ENCODE peak calls at places on chromosomes 2 and 18, in eight cellular contexts. L is kidney epithelial cell; X is transverse colon; M is brain microvascular endothelial cell; T is CD8-positive, alpha-beta T cell; E is heart left ventricle; O is HCT116; V is left ventricle myocardium inferior. R is an unnamed sample.

GRCh38 chr18:3461704-3462103 is 11.7 kb downstream of the TGIF1 start:
- DNase-seq in L (no peak), X (no peak), M (no peak), T (no peak), E (no peak), O (no peak), V (no peak), R (no peak)

GRCh38 chr18:62348474-62348873 is 23.4 kb downstream of the TNFRSF11A start:
- DNase-seq in L (no peak), X (no peak), M (no peak), T (no peak), E (no peak), O (no peak), V (no peak), R (no peak)

GRCh38 chr2:68046224-68046623 is 16.6 kb downstream of the C1D start:
- DNase-seq in L (no peak), X (no peak), M (no peak), T (no peak), E (no peak), O (no peak), V (no peak), R (no peak)

GRCh38 chr2:28895189-28895893 is 874 bp downstream of the WDR43 start:
- DNase-seq in L (peak; percentile 44), X (peak; percentile 35), M (peak; percentile 13), T (peak; percentile 16), E (peak; percentile 39), O (no peak), V (peak; percentile 27), R (peak; percentile 63)

GRCh38 chr2:227406177-227407031 is 18.7 kb upstream of the SCYGR1 start:
- DNase-seq in L (peak; percentile 89), X (peak; percentile 73), M (peak; percentile 89), T (no peak), E (peak; percentile 67), O (peak; percentile 94), V (peak; percentile 20), R (no peak)

GRCh38 chr2:149744845-149745244 is 157.3 kb upstream of the MMADHC start:
- DNase-seq in L (no peak), X (no peak), M (no peak), T (no peak), E (no peak), O (no peak), V (no peak), R (no peak)

GRCh38 chr2:178796079-178796677 is 11.0 kb downstream of the TTN start:
- DNase-seq in L (no peak), X (no peak), M (no peak), T (no peak), E (no peak), O (peak; percentile 22), V (no peak), R (no peak)

GRCh38 chr2:176110975-176111663 is 4.0 kb downstream of the HOXD11 start:
- DNase-seq in L (no peak), X (peak; percentile 69), M (no peak), T (no peak), E (no peak), O (no peak), V (no peak), R (no peak)

GRCh38 chr2:219502618-219503017 is 3.9 kb downstream of the GMPPA start:
- DNase-seq in L (no peak), X (no peak), M (no peak), T (no peak), E (no peak), O (no peak), V (no peak), R (no peak)

GRCh38 chr2:219500135-219500534 is 1.4 kb downstream of the GMPPA start:
- DNase-seq in L (no peak), X (no peak), M (no peak), T (no peak), E (no peak), O (no peak), V (no peak), R (no peak)

GRCh38 chr2:219501441-219501840 is 2.8 kb downstream of the GMPPA start:
- DNase-seq in L (no peak), X (no peak), M (no peak), T (no peak), E (no peak), O (no peak), V (no peak), R (no peak)

GRCh38 chr2:219499555-219499954 is 864 bp downstream of the GMPPA start:
- DNase-seq in L (no peak), X (no peak), M (no peak), T (no peak), E (no peak), O (no peak), V (no peak), R (no peak)

DNA sequence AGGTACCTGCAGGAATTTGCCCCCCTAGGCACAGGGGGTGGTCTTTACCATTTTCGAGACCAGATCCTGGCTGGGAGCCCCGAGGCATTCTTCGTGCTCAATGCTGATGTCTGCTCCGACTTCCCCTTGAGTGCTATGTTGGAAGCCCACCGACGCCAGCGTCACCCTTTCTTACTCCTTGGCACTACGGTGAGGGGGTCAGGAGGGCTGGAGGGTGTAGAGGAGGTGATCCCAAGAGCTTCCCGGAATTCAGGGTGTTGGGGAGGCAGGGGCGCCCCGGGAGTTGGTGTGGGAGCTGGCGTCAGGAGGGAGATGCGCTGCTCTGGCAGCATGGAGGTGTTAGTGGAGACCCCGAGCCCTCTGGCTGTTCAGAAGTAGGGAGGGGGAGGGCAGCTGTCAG is 3.2 kb downstream of the GMPPA start:
- DNase-seq in L (no peak), X (no peak), M (no peak), T (no peak), E (no peak), O (no peak), V (no peak), R (no peak)
- H3K4me3 ChIP-seq in L (no peak overlapping the region), X (no peak overlapping the region), M (no peak overlapping the region), T (no peak overlapping the region), E (no peak overlapping the region), O (no peak overlapping the region), V (no peak overlapping the region), R (no peak overlapping the region)

GRCh38 chr2:16013571-16013970 is 73.2 kb downstream of the MYCN start:
- DNase-seq in L (no peak), X (no peak), M (no peak), T (no peak), E (no peak), O (no peak), V (no peak), R (no peak)

GRCh38 chr2:16014041-16014787 is 73.9 kb downstream of the MYCN start:
- DNase-seq in L (no peak), X (peak; percentile 55), M (no peak), T (no peak), E (peak; percentile 66), O (no peak), V (peak; percentile 40), R (no peak)

GRCh38 chr2:16011621-16011960 is 71.2 kb downstream of the MYCN start:
- DNase-seq in L (no peak), X (no peak), M (no peak), T (no peak), E (no peak), O (no peak), V (no peak), R (no peak)

GRCh38 chr2:16012029-16012596 is 71.8 kb downstream of the MYCN start:
- DNase-seq in L (no peak), X (no peak), M (no peak), T (no peak), E (no peak), O (no peak), V (no peak), R (no peak)

DNA sequence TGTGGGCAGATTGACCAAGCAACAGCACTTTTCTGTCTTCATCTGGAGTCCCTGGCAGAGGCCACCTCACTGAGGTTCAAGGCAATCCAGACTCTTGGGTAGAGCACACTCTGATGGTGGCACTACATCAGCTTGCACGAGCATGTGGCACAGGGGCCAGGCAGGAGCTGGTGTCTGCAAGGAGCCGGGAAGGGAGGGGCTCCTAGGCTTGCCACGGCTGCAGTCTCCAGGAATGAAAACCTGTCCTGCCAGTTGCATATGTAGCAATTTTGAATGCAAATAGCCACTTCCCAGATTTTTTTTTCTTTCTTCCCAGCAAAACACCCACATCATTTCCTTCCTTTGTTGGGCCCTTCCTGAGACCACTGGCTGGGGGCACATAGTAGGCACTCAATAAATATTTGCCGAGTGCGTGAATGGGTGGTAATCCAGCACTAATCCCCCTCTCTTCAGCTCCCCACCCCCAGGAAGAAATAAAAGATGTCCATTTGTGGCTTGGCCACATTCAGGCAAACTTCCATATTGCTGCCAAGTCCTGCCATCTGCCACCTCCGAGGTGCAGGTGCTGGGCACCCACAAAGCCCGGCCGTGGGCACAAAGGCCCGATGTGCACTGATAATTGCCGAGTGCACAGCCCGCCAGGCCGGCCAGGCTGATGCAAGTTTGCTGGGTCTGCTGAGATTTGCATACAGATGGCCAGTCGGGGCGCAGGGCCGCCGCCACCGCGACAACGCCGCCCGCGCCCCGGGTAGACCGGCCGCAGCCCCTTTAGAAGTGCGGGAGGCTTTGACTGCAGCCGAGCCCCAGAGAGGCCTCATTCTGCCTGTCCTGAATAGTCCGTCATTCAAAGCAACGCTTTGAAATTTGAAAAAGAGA is 72.5 kb downstream of the MYCN start:
- DNase-seq in L (no peak), X (peak; percentile 69), M (no peak), T (no peak), E (no peak), O (no peak), V (no peak), R (no peak)
- TF ChIP-seq CTCF in L (no peak), X (no peak), M (no peak), T (no peak), E (no peak), O (no peak), V (no peak), R (no peak)

GRCh38 chr2:152664725-152665124 is 52.5 kb downstream of the PRPF40A start:
- DNase-seq in L (no peak), X (no peak), M (no peak), T (no peak), E (no peak), O (no peak), V (no peak), R (no peak)
- H3K36me3 ChIP-seq in L (peaks cover 1% of the 10 kb centered on the region), X (peaks cover 90% of the 10 kb centered on the region), M (peaks cover 60% of the 10 kb centered on the region), T (peaks cover 58% of the 10 kb centered on the region), E (peaks cover 100% of the 10 kb centered on the region), O (peaks cover 61% of the 10 kb centered on the region), V (peaks cover 99% of the 10 kb centered on the region), R (peaks cover 18% of the 10 kb centered on the region)

GRCh38 chr2:201257941-201258665 is 2.2 kb upstream of the CASP8 start:
- DNase-seq in L (peak; percentile 85), X (peak; percentile 92), M (peak; percentile 86), T (peak; percentile 93), E (peak; percentile 66), O (peak; percentile 68), V (peak; percentile 58), R (peak; percentile 84)

GRCh38 chr2:201259216-201259615 is 1.1 kb upstream of the CASP8 start:
- DNase-seq in L (no peak), X (no peak), M (no peak), T (no peak), E (no peak), O (no peak), V (no peak), R (no peak)

GRCh38 chr2:201258666-201258999 is 1.7 kb upstream of the CASP8 start:
- DNase-seq in L (no peak), X (no peak), M (no peak), T (no peak), E (no peak), O (no peak), V (no peak), R (no peak)

GRCh38 chr2:201256001-201256544 is 4.3 kb upstream of the CASP8 start:
- DNase-seq in L (no peak), X (no peak), M (no peak), T (no peak), E (no peak), O (no peak), V (no peak), R (no peak)

DNA sequence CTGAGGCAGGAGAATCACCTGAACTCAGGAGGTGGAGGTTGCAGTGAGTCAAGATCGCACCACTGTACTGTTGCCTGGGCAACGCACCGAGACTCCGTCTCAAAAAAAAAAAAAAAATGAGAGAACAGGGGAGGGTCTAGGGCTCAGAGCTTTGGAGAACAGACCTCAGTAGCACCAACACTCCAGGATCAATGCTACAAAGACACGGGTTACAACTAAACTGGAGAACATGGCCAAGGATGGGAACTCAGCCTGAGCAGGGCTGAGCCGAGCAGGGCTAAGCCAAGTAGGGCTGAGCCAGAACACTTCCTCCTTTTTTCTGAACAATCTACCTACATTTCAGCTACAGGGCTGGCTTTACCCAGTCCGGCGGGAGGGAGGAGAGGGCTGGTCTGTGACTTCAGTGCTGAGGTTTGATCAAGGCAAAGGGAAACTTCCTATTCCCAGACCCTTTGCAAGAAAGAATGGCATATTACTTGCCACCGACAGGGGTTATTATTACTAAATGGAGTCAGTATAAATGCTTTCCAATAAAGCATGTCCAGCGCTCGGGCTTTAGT is 2.9 kb upstream of the CASP8 start:
- DNase-seq in L (no peak), X (peak; percentile 62), M (no peak), T (peak; percentile 48), E (peak; percentile 31), O (no peak), V (peak; percentile 27), R (peak; percentile 49)
- H3K4me3 ChIP-seq in L (peak overlapping the region; percentile 61), X (peak overlapping the region; percentile 48), M (peak overlapping the region; percentile 62), T (peak overlapping the region; percentile 45), E (peak overlapping the region; percentile 55), O (peak overlapping the region; percentile 64), V (peak overlapping the region; percentile 73), R (peak overlapping the region; percentile 53)

R was measured in GM06990.